ENCODE peak calls at places on chromosome 13, in four cellular contexts. One of them, this sample, is unnamed.

GRCh38 chr13:97883356-97883755 is 70.1 kb upstream of the IPO5 start:
- DNase-seq in A549: no peak
- DNase-seq in tibial nerve: no peak
- DNase-seq in spleen: no peak
- DNase-seq in this sample: no peak

GRCh38 chr13:52187029-52187423 is 27.6 kb upstream of the NEK3 start:
- DNase-seq in A549: no peak
- DNase-seq in tibial nerve: no peak
- DNase-seq in spleen: no peak
- DNase-seq in this sample: no peak

GRCh38 chr13:30025351-30025750 is 174.9 kb upstream of the UBL3 start:
- DNase-seq in A549: no peak
- DNase-seq in tibial nerve: no peak
- DNase-seq in spleen: no peak
- DNase-seq in this sample: no peak

GRCh38 chr13:62483774-62484173 is 1068.1 kb upstream of the PCDH20 start:
- DNase-seq in A549: no peak
- DNase-seq in tibial nerve: no peak
- DNase-seq in spleen: no peak
- DNase-seq in this sample: no peak

GRCh38 chr13:21233086-21233485 is 56.6 kb downstream of the MRPL57 start:
- DNase-seq in A549: no peak
- DNase-seq in tibial nerve: no peak
- DNase-seq in spleen: no peak
- DNase-seq in this sample: no peak

GRCh38 chr13:90232291-90232690 is 1115.2 kb upstream of the MIR17HG start:
- DNase-seq in A549: no peak
- DNase-seq in tibial nerve: no peak
- DNase-seq in spleen: no peak
- DNase-seq in this sample: no peak

GRCh38 chr13:76637651-76638111 is 248.5 kb downstream of the KCTD12 start:
- DNase-seq in A549: no peak
- DNase-seq in tibial nerve: no peak
- DNase-seq in spleen: no peak
- DNase-seq in this sample: no peak

GRCh38 chr13:24348797-24349515 is 39.6 kb downstream of the C1QTNF9 start:
- DNase-seq in A549: peak; percentile 12
- DNase-seq in tibial nerve: no peak
- DNase-seq in spleen: no peak
- DNase-seq in this sample: no peak

GRCh38 chr13:92135509-92135908 is 737.1 kb downstream of the GPC5 start:
- DNase-seq in A549: no peak
- DNase-seq in tibial nerve: no peak
- DNase-seq in spleen: no peak
- DNase-seq in this sample: no peak

GRCh38 chr13:111460548-111461444 is 140.4 kb downstream of the TEX29 start:
- DNase-seq in A549: peak; percentile 32
- DNase-seq in tibial nerve: no peak
- DNase-seq in spleen: no peak
- DNase-seq in this sample: no peak

GRCh38 chr13:79492313-79492798 is 11.4 kb downstream of the NDFIP2 start:
- DNase-seq in A549: no peak
- DNase-seq in tibial nerve: no peak
- DNase-seq in spleen: no peak
- DNase-seq in this sample: no peak

GRCh38 chr13:80086304-80086721 is 254.6 kb downstream of the SPRY2 start:
- DNase-seq in A549: peak; percentile 50
- DNase-seq in tibial nerve: no peak
- DNase-seq in spleen: no peak
- DNase-seq in this sample: no peak

GRCh38 chr13:80359459-80360297 is 18.8 kb upstream of the SPRY2 start:
- DNase-seq in A549: no peak
- DNase-seq in tibial nerve: no peak
- DNase-seq in spleen: no peak
- DNase-seq in this sample: no peak

GRCh38 chr13:109816979-109817275 is 30.5 kb upstream of the IRS2 start:
- DNase-seq in A549: no peak
- DNase-seq in tibial nerve: no peak
- DNase-seq in spleen: no peak
- DNase-seq in this sample: no peak

GRCh38 chr13:109779074-109779473 is 7.3 kb downstream of the IRS2 start:
- DNase-seq in A549: no peak
- DNase-seq in tibial nerve: no peak
- DNase-seq in spleen: no peak
- DNase-seq in this sample: no peak

GRCh38 chr13:46359731-46360130 is 27.3 kb downstream of the RUBCNL start:
- DNase-seq in A549: peak; percentile 14
- DNase-seq in tibial nerve: no peak
- DNase-seq in spleen: no peak
- DNase-seq in this sample: no peak
- H3K4me3 ChIP-seq in A549: no peak overlapping the region
- H3K4me3 ChIP-seq in tibial nerve: no peak overlapping the region
- H3K4me3 ChIP-seq in spleen: no peak overlapping the region
- H3K4me3 ChIP-seq in this sample: no peak overlapping the region

GRCh38 chr13:114065926-114066774 is 66.3 kb downstream of the RASA3 start:
- DNase-seq in A549: no peak
- DNase-seq in tibial nerve: no peak
- DNase-seq in spleen: peak; percentile 85
- DNase-seq in this sample: no peak

GRCh38 chr13:114063545-114064515 is 68.6 kb downstream of the RASA3 start:
- DNase-seq in A549: peak; percentile 60
- DNase-seq in tibial nerve: peak; percentile 46
- DNase-seq in spleen: peak; percentile 93
- DNase-seq in this sample: no peak

GRCh38 chr13:114066956-114067355 is 65.5 kb downstream of the RASA3 start:
- DNase-seq in A549: no peak
- DNase-seq in tibial nerve: no peak
- DNase-seq in spleen: peak; percentile 79
- DNase-seq in this sample: no peak

GRCh38 chr13:114064516-114065140 is 67.8 kb downstream of the RASA3 start:
- DNase-seq in A549: peak; percentile 45
- DNase-seq in tibial nerve: no peak
- DNase-seq in spleen: peak; percentile 79
- DNase-seq in this sample: no peak

DNA sequence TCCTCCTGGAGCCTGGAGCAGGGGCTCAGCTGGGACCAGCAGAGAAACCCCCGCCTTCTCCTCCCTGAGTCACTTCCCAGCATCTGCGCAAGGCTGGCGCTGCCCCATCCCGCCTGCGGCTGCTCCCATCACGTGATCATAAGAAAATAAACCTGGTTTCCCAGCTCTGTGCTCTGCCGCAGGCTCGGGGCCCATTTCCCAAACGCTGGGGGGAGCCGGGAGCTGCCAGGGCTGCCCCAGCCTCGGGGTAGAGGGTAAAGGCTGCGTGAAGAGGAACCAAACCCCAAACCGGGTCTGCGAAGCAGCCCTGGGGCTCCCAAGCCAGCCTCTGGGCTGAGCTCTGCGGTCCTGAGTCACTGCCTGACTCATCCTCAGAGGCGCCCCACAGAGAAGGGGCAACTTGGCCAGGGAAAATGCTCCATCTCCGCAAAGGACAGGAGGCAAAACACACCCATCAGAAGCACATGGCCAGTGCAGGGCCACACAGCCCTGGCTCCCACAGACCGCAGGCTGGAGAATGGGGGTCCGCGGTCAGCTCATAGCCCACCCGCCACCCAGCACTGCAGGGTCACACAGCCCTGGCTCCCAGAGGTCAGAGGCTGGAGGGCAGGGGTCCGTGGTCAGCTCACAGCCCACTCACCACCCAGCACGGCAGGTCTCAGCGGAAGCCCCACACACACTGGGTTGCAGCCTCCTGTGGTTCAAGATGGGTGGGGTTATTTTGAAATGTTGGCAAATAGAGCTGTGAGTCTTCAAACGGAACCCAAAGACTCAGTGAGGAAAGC is 67.1 kb downstream of the RASA3 start:
- DNase-seq in A549: peak; percentile 89
- DNase-seq in tibial nerve: peak; percentile 70
- DNase-seq in spleen: peak; percentile 92
- DNase-seq in this sample: peak; percentile 59
- TF ChIP-seq POLR2A in A549: peak; percentile 22
- TF ChIP-seq POLR2A in tibial nerve: peak; percentile 22
- TF ChIP-seq POLR2A in spleen: no peak
- TF ChIP-seq POLR2A in this sample: no peak

GRCh38 chr13:47903836-47904235 is 97.2 kb downstream of the SUCLA2 start:
- DNase-seq in A549: no peak
- DNase-seq in tibial nerve: no peak
- DNase-seq in spleen: no peak
- DNase-seq in this sample: no peak

GRCh38 chr13:47901451-47901850 is 99.6 kb downstream of the SUCLA2 start:
- DNase-seq in A549: no peak
- DNase-seq in tibial nerve: no peak
- DNase-seq in spleen: no peak
- DNase-seq in this sample: no peak

GRCh38 chr13:47908200-47908902 is 92.7 kb downstream of the SUCLA2 start:
- DNase-seq in A549: no peak
- DNase-seq in tibial nerve: no peak
- DNase-seq in spleen: no peak
- DNase-seq in this sample: no peak

GRCh38 chr13:47904891-47905290 is 96.2 kb downstream of the SUCLA2 start:
- DNase-seq in A549: no peak
- DNase-seq in tibial nerve: no peak
- DNase-seq in spleen: no peak
- DNase-seq in this sample: no peak

DNA sequence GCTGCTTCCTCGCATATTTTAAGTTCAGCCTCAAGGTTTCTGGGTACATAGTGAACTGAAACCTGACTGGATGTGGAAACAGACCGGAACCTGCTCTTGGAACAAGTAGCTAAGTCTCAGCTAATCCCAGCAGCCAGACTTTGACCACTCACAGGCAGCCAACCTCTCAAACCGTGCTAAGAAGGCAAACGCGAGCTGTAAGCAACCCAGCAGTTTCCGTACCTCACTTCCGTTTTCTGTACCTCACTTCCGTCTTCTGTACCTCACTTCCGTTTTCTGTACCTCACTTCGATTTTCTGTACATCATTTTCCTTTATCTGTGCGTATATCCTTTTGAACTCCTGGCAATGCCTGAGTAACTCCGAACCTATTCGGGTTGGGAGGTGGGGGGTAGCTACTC is 96.8 kb downstream of the SUCLA2 start:
- DNase-seq in A549: no peak
- DNase-seq in tibial nerve: no peak
- DNase-seq in spleen: no peak
- DNase-seq in this sample: no peak
- H3K4me3 ChIP-seq in A549: no peak overlapping the region
- H3K4me3 ChIP-seq in tibial nerve: no peak overlapping the region
- H3K4me3 ChIP-seq in spleen: no peak overlapping the region
- H3K4me3 ChIP-seq in this sample: peak overlapping the region; percentile 39

GRCh38 chr13:74168263-74168675 is 34.1 kb upstream of the KLF12 start:
- DNase-seq in A549: no peak
- DNase-seq in tibial nerve: no peak
- DNase-seq in spleen: no peak
- DNase-seq in this sample: no peak
- TF ChIP-seq POLR2A in A549: no peak
- TF ChIP-seq POLR2A in tibial nerve: no peak
- TF ChIP-seq POLR2A in spleen: no peak
- TF ChIP-seq POLR2A in this sample: no peak

This sample was measured in esophagus squamous epithelium.